ENCODE peak calls at places on chromosomes 7 and 10, in four cellular contexts. One of them, this sample, is unnamed.

GRCh38 chr7:70480913-70481579 is 650.9 kb upstream of the GALNT17 start:
- DNase-seq in GM12878: no peak
- DNase-seq in fibroblast of the conjunctiva: no peak
- DNase-seq in mesenteric fat pad: no peak
- DNase-seq in this sample: no peak

GRCh38 chr10:108392286-108392685 is 1227.8 kb upstream of the SORCS1 start:
- DNase-seq in GM12878: no peak
- DNase-seq in mesenteric fat pad: no peak
- DNase-seq in fibroblast of the conjunctiva: peak; percentile 28
- DNase-seq in this sample: no peak

GRCh38 chr10:10589540-10589939 is 428.1 kb upstream of the CELF2 start:
- DNase-seq in GM12878: no peak
- DNase-seq in fibroblast of the conjunctiva: peak; percentile 69
- DNase-seq in mesenteric fat pad: no peak
- DNase-seq in this sample: no peak

GRCh38 chr7:94907420-94908203 is at the start of gene PPP1R9A:
- DNase-seq in mesenteric fat pad: no peak
- DNase-seq in fibroblast of the conjunctiva: no peak
- DNase-seq in GM12878: no peak
- DNase-seq in this sample: peak; percentile 40

GRCh38 chr7:39062811-39063210 is 85.1 kb downstream of the POU6F2 start:
- DNase-seq in mesenteric fat pad: no peak
- DNase-seq in GM12878: no peak
- DNase-seq in fibroblast of the conjunctiva: no peak
- DNase-seq in this sample: no peak

GRCh38 chr7:1989049-1989860 is 243.5 kb downstream of the MAD1L1 start:
- DNase-seq in GM12878: no peak
- DNase-seq in mesenteric fat pad: no peak
- DNase-seq in fibroblast of the conjunctiva: no peak
- DNase-seq in this sample: peak; percentile 45

GRCh38 chr10:103193107-103193819 is at the start of gene NT5C2:
- DNase-seq in mesenteric fat pad: peak; percentile 96
- DNase-seq in GM12878: no peak
- DNase-seq in fibroblast of the conjunctiva: peak; percentile 27
- DNase-seq in this sample: peak; percentile 87

GRCh38 chr10:103861501-103861900 is 6.1 kb upstream of the SH3PXD2A start:
- DNase-seq in GM12878: no peak
- DNase-seq in mesenteric fat pad: no peak
- DNase-seq in fibroblast of the conjunctiva: no peak
- DNase-seq in this sample: no peak

GRCh38 chr10:77104459-77104980 is 533.1 kb downstream of the KCNMA1 start:
- DNase-seq in GM12878: no peak
- DNase-seq in fibroblast of the conjunctiva: peak; percentile 87
- DNase-seq in mesenteric fat pad: no peak
- DNase-seq in this sample: peak; percentile 72

GRCh38 chr10:93357680-93358079 is 124.5 kb downstream of the MYOF start:
- DNase-seq in GM12878: no peak
- DNase-seq in fibroblast of the conjunctiva: no peak
- DNase-seq in mesenteric fat pad: no peak
- DNase-seq in this sample: no peak

GRCh38 chr7:155568961-155569360 is 22.6 kb upstream of the CNPY1 start:
- DNase-seq in GM12878: no peak
- DNase-seq in mesenteric fat pad: no peak
- DNase-seq in fibroblast of the conjunctiva: no peak
- DNase-seq in this sample: no peak

GRCh38 chr7:100166317-100166940 is 2.0 kb downstream of the GAL3ST4 start:
- DNase-seq in mesenteric fat pad: no peak
- DNase-seq in GM12878: no peak
- DNase-seq in fibroblast of the conjunctiva: no peak
- DNase-seq in this sample: no peak

GRCh38 chr7:151706568-151707469 is 170.1 kb downstream of the PRKAG2 start:
- DNase-seq in fibroblast of the conjunctiva: no peak
- DNase-seq in mesenteric fat pad: no peak
- DNase-seq in GM12878: no peak
- DNase-seq in this sample: peak; percentile 15

GRCh38 chr7:26279405-26279804 is 12.3 kb upstream of the SNX10 start:
- DNase-seq in GM12878: no peak
- DNase-seq in mesenteric fat pad: no peak
- DNase-seq in fibroblast of the conjunctiva: no peak
- DNase-seq in this sample: no peak

GRCh38 chr7:134368851-134369533 is 52.3 kb upstream of the SLC35B4 start:
- DNase-seq in mesenteric fat pad: no peak
- DNase-seq in fibroblast of the conjunctiva: peak; percentile 40
- DNase-seq in GM12878: no peak
- DNase-seq in this sample: no peak

GRCh38 chr7:45402480-45403218 is 171.5 kb upstream of the ADCY1 start:
- DNase-seq in mesenteric fat pad: no peak
- DNase-seq in GM12878: peak; percentile 3
- DNase-seq in fibroblast of the conjunctiva: peak; percentile 91
- DNase-seq in this sample: no peak

GRCh38 chr7:56007167-56007652 is 42.8 kb downstream of the NIPSNAP2 start:
- DNase-seq in mesenteric fat pad: no peak
- DNase-seq in fibroblast of the conjunctiva: no peak
- DNase-seq in GM12878: no peak
- DNase-seq in this sample: no peak

GRCh38 chr7:105665684-105666083 is 84.4 kb upstream of the EFCAB10 start:
- DNase-seq in mesenteric fat pad: no peak
- DNase-seq in GM12878: no peak
- DNase-seq in fibroblast of the conjunctiva: no peak
- DNase-seq in this sample: no peak

GRCh38 chr10:30759423-30759822 is 129.9 kb upstream of the LYZL2 start:
- DNase-seq in GM12878: no peak
- DNase-seq in mesenteric fat pad: no peak
- DNase-seq in fibroblast of the conjunctiva: peak; percentile 71
- DNase-seq in this sample: no peak

GRCh38 chr10:103678104-103678526 is 177.3 kb downstream of the SH3PXD2A start:
- DNase-seq in fibroblast of the conjunctiva: peak; percentile 95
- DNase-seq in mesenteric fat pad: no peak
- DNase-seq in GM12878: peak; percentile 84
- DNase-seq in this sample: peak; percentile 90

GRCh38 chr7:111980721-111981120 is 225.5 kb downstream of the DOCK4 start:
- DNase-seq in GM12878: no peak
- DNase-seq in fibroblast of the conjunctiva: no peak
- DNase-seq in mesenteric fat pad: no peak
- DNase-seq in this sample: no peak

GRCh38 chr7:146115665-146116451 is 743 bp upstream of the CNTNAP2 start:
- DNase-seq in GM12878: no peak
- DNase-seq in fibroblast of the conjunctiva: peak; percentile 10
- DNase-seq in mesenteric fat pad: no peak
- DNase-seq in this sample: peak; percentile 48

GRCh38 chr10:1413823-1414222 is 323.5 kb downstream of the ADARB2 start:
- DNase-seq in GM12878: no peak
- DNase-seq in fibroblast of the conjunctiva: no peak
- DNase-seq in mesenteric fat pad: no peak
- DNase-seq in this sample: no peak

This sample was measured in psoas muscle.